ENCODE peak calls at places on chromosomes 7 and 10, in nine cellular contexts. V, S, A, X, P, G, F, U and M are unnamed samples.

GRCh38 chr7:131546583-131547111 is 9.8 kb downstream of the PODXL start:
- DNase-seq in V (no peak), S (peak; percentile 33), A (no peak), X (no peak), P (no peak), G (no peak), F (peak; percentile 9), U (no peak), M (no peak)

GRCh38 chr7:82286096-82286841 is 157.3 kb downstream of the CACNA2D1 start:
- DNase-seq in V (no peak), S (no peak), A (no peak), X (no peak), P (no peak), G (no peak), F (no peak), U (no peak), M (no peak)

GRCh38 chr10:22911889-22912762 is 15.7 kb upstream of the ARMC3 start:
- DNase-seq in V (no peak), S (no peak), A (no peak), X (no peak), P (peak; percentile 62), G (no peak), F (no peak), U (no peak), M (peak; percentile 32)

GRCh38 chr10:110416776-110417732 is 80.7 kb upstream of the DUSP5 start:
- DNase-seq in V (no peak), S (peak; percentile 65), A (no peak), X (no peak), P (no peak), G (no peak), F (no peak), U (peak; percentile 73), M (peak; percentile 74)

GRCh38 chr10:59625842-59626522 is 83.7 kb downstream of the SLC16A9 start:
- DNase-seq in V (no peak), S (peak; percentile 54), A (no peak), X (no peak), P (peak; percentile 46), G (no peak), F (peak; percentile 22), U (peak; percentile 27), M (peak; percentile 37)

GRCh38 chr7:18558503-18558902 is 63.0 kb downstream of the HDAC9 start:
- DNase-seq in V (no peak), S (no peak), A (no peak), X (no peak), P (no peak), G (no peak), F (no peak), U (no peak), M (no peak)

GRCh38 chr7:112792431-112792830 is 2.2 kb upstream of the TMEM168 start:
- DNase-seq in V (no peak), S (no peak), A (no peak), X (no peak), P (no peak), G (no peak), F (no peak), U (no peak), M (no peak)

GRCh38 chr10:75431180-75432111 is at the start of gene LRMDA:
- DNase-seq in V (peak; percentile 78), S (peak; percentile 59), A (no peak), X (peak; percentile 68), P (peak; percentile 71), G (peak; percentile 77), F (no peak), U (peak; percentile 69), M (peak; percentile 41)

GRCh38 chr7:13742719-13743640 is 246.5 kb downstream of the ETV1 start:
- DNase-seq in V (peak; percentile 35), S (peak; percentile 41), A (no peak), X (no peak), P (peak; percentile 44), G (no peak), F (no peak), U (peak; percentile 56), M (peak; percentile 27)

GRCh38 chr10:113991091-113991860 is 52.4 kb upstream of the ADRB1 start:
- DNase-seq in V (no peak), S (no peak), A (no peak), X (no peak), P (no peak), G (no peak), F (no peak), U (no peak), M (no peak)

GRCh38 chr7:137846588-137847417 is at the start of gene DGKI:
- DNase-seq in V (peak; percentile 37), S (no peak), A (no peak), X (peak; percentile 58), P (peak; percentile 17), G (no peak), F (peak; percentile 1), U (no peak), M (no peak)

GRCh38 chr7:464712-465461 is 54.8 kb downstream of the PDGFA start:
- DNase-seq in V (no peak), S (no peak), A (peak; percentile 50), X (peak; percentile 58), P (peak; percentile 61), G (peak; percentile 46), F (no peak), U (peak; percentile 19), M (no peak)

GRCh38 chr7:80833289-80834104 is 85.4 kb downstream of the SEMA3C start:
- DNase-seq in V (no peak), S (no peak), A (no peak), X (no peak), P (no peak), G (no peak), F (no peak), U (no peak), M (no peak)

DNA sequence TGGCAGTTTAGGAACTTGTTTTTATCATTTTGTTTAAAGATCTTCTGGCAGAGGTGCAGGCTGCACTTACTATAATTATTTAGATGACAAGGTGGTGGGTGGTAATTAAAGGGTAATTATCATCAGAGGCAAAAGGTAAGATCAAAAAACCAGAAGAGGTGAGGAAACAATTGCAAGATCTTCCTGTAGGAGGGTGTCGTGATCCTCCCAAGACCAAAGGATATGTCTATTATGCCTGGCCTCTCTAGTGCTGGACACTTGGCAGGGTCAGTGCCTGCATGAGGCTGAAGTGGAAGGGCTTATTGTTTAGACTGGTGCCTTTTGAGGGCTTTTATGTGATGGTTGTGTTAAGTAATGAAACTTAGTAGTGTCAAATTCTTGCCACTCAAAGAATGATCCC is 1.8 kb upstream of the WAPL start:
- DNase-seq in V (no peak), S (no peak), A (no peak), X (no peak), P (no peak), G (no peak), F (no peak), U (peak; percentile 43), M (no peak)
- TF ChIP-seq CTCF in V (peak; percentile 20), S (no peak), A (peak; percentile 40), X (peak; percentile 43), P (no peak), G (no peak), F (no peak), U (no peak), M (no peak)

GRCh38 chr10:112360308-112361270 is 13.3 kb upstream of the ACSL5 start:
- DNase-seq in V (peak; percentile 82), S (peak; percentile 11), A (peak; percentile 66), X (no peak), P (peak; percentile 82), G (no peak), F (no peak), U (peak; percentile 87), M (peak; percentile 85)

GRCh38 chr10:112359606-112360307 is 14.2 kb upstream of the ACSL5 start:
- DNase-seq in V (no peak), S (no peak), A (no peak), X (no peak), P (no peak), G (no peak), F (no peak), U (no peak), M (no peak)

GRCh38 chr10:112363696-112364688 is 9.9 kb upstream of the ACSL5 start:
- DNase-seq in V (no peak), S (no peak), A (no peak), X (no peak), P (no peak), G (peak; percentile 24), F (no peak), U (peak; percentile 59), M (peak; percentile 75)

GRCh38 chr10:112362833-112363232 is 11.1 kb upstream of the ACSL5 start:
- DNase-seq in V (no peak), S (no peak), A (no peak), X (peak; percentile 72), P (peak; percentile 92), G (peak; percentile 88), F (no peak), U (no peak), M (peak; percentile 60)

DNA sequence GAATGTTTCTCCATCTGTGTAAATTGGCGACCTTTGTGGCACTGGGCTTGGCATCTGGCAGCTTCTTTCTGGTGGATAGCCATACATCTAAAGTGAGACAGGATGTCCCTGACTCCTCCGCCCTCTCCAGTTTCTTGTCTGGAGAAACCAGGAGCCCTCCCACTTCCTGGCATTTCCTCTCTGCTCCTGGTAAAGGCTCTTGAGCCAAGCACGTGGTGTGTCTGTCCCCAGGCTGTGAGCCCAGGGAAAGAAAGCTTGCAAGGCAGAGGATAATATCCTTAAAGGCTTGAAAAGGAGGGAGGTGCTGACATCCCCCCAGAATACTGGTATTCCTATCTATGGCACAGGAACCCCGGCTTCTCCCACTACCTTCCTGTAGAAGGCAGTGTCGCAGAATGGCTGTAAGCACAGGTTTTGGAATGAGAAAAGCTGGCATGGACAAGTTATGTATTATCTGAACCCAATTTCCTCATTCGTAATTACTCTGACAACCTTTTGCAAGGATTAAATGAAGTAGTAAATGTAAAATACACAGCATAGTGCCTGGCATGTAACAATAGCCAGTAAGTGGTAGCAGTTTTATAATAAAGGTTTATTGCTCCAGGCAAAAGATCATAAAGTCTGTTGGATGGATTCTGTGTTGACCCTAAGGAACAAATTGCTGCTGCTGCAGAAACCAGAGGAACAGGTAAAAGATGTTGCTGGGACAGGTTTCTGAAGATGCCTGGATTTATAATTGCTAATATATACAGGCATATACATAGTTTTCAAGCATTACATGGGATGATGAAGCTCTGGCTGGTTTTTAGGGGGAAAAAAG is 11.8 kb upstream of the ACSL5 start:
- DNase-seq in V (peak; percentile 61), S (no peak), A (no peak), X (no peak), P (peak; percentile 92), G (peak; percentile 63), F (no peak), U (peak; percentile 88), M (peak; percentile 79)
- TF ChIP-seq CTCF in V (no peak), S (no peak), A (no peak), X (peak; percentile 1), P (no peak), G (no peak), F (no peak), U (no peak), M (no peak)

GRCh38 chr7:92988051-92988450 is 129.7 kb downstream of the SAMD9 start:
- DNase-seq in V (no peak), S (peak; percentile 6), A (no peak), X (no peak), P (no peak), G (no peak), F (no peak), U (no peak), M (no peak)
- TF ChIP-seq CTCF in V (peak; percentile 31), S (no peak), A (peak; percentile 33), X (peak; percentile 22), P (peak; percentile 43), G (peak; percentile 34), F (no peak), U (peak; percentile 38), M (peak; percentile 15)

GRCh38 chr7:142908921-142909870 is 23.7 kb upstream of the TRPV6 start:
- DNase-seq in V (no peak), S (peak; percentile 34), A (no peak), X (no peak), P (no peak), G (peak; percentile 46), F (no peak), U (no peak), M (no peak)
- TF ChIP-seq CTCF in V (peak; percentile 34), S (no peak), A (no peak), X (no peak), P (no peak), G (peak; percentile 55), F (no peak), U (peak; percentile 23), M (peak; percentile 21)